ENCODE peak calls at places on chromosomes 7 and 10, in six cellular contexts. A is stimulated activated CD4-positive, alpha-beta T cell treated with anti-CD3 and anti-CD28 coated beads, Interleukin-12 subunit alpha, Interleukin-12 subunit beta, amount 100 ng/mL, for 48 hours; M is stimulated activated naive CD8-positive, alpha-beta T cell treated with anti-CD3 and anti-CD28 coated beads, Interleukin-15, Interleukin-2, amounts not matched to agents 100 U/mL and 50 U/mL, for 24 hours; E is NCI-H1092 treated with DMSO at 0.1 percent for 48 hours; Y is activated effector memory CD4-positive, alpha-beta T cell treated with Interleukin-2 at 50 U/mL for 16 hours; S is mucosa of gallbladder. I is an unnamed sample.

GRCh38 chr10:7563770-7564169 is 103.0 kb downstream of the ITIH5 start:
- DNase-seq in A (no peak), M (no peak), E (peak; percentile 69), Y (no peak), S (no peak), I (no peak)

GRCh38 chr10:71252195-71252594 is 39.8 kb downstream of the UNC5B start:
- DNase-seq in A (no peak), M (no peak), E (no peak), Y (no peak), S (no peak), I (no peak)

GRCh38 chr10:70541738-70542564 is 60.6 kb downstream of the PRF1 start:
- DNase-seq in A (no peak), M (no peak), E (no peak), Y (no peak), S (no peak), I (no peak)

GRCh38 chr7:27435461-27435860 is 192.9 kb downstream of the EVX1 start:
- DNase-seq in A (no peak), M (no peak), E (no peak), Y (no peak), S (no peak), I (no peak)

GRCh38 chr7:133934262-133934973 is 192.7 kb upstream of the LRGUK start:
- DNase-seq in A (no peak), M (no peak), E (no peak), Y (no peak), S (no peak), I (no peak)

GRCh38 chr7:1229334-1229935 is 3.2 kb upstream of the UNCX start:
- DNase-seq in A (no peak), M (no peak), E (no peak), Y (no peak), S (no peak), I (no peak)

GRCh38 chr7:1874522-1875389 is 204.7 kb downstream of the ELFN1 start:
- DNase-seq in A (no peak), M (no peak), E (peak; percentile 46), Y (no peak), S (no peak), I (no peak)

GRCh38 chr10:32139223-32140073 is 83.2 kb upstream of the KIF5B start:
- DNase-seq in A (no peak), M (no peak), E (no peak), Y (no peak), S (peak; percentile 81), I (peak; percentile 3)

GRCh38 chr10:88081457-88082054 is 218.1 kb downstream of the PTEN start:
- DNase-seq in A (no peak), M (no peak), E (no peak), Y (no peak), S (no peak), I (no peak)

GRCh38 chr10:128275405-128275804 is 149.2 kb upstream of the MKI67 start:
- DNase-seq in A (no peak), M (peak; percentile 6), E (peak; percentile 18), Y (no peak), S (no peak), I (peak; percentile 22)

GRCh38 chr7:108253275-108254044 is 123.3 kb upstream of the LAMB4 start:
- DNase-seq in A (no peak), M (no peak), E (peak; percentile 19), Y (no peak), S (peak; percentile 17), I (no peak)

GRCh38 chr7:140732436-140732835 is 35.9 kb downstream of the NDUFB2 start:
- DNase-seq in A (no peak), M (no peak), E (no peak), Y (no peak), S (no peak), I (no peak)

GRCh38 chr10:21746118-21746517 is 212.1 kb downstream of the MLLT10 start:
- DNase-seq in A (no peak), M (no peak), E (no peak), Y (no peak), S (no peak), I (peak; percentile 55)

GRCh38 chr7:147415991-147416390 is 1174.6 kb upstream of the C7orf33 start:
- DNase-seq in A (no peak), M (no peak), E (no peak), Y (no peak), S (no peak), I (no peak)

GRCh38 chr10:5234106-5234877 is 37.7 kb downstream of the AKR1C4 start:
- DNase-seq in A (no peak), M (no peak), E (no peak), Y (no peak), S (peak; percentile 75), I (no peak)

GRCh38 chr7:100567045-100567730 is 6.5 kb downstream of the SAP25 start:
- DNase-seq in A (no peak), M (no peak), E (no peak), Y (no peak), S (no peak), I (peak; percentile 21)

I was measured in activated CD8-positive, alpha-beta T cell treated with anti-CD3 and anti-CD28 coated beads for 36 hours.